ENCODE peak calls at places on chromosomes 1 and 21, in seven cellular contexts. One of them, this sample, is unnamed.

GRCh38 chr1:187010571-187011309 is 182.0 kb downstream of the PLA2G4A start:
- DNase-seq in GM12865: peak; percentile 10
- DNase-seq in AG09309: no peak
- DNase-seq in hepatocyte: no peak
- DNase-seq in endodermal cell: no peak
- DNase-seq in sigmoid colon: no peak
- DNase-seq in right atrium auricular region: no peak
- DNase-seq in this sample: no peak

GRCh38 chr1:172969611-172970010 is 81.1 kb downstream of the TNFSF18 start:
- DNase-seq in GM12865: no peak
- DNase-seq in sigmoid colon: no peak
- DNase-seq in endodermal cell: no peak
- DNase-seq in hepatocyte: no peak
- DNase-seq in right atrium auricular region: no peak
- DNase-seq in AG09309: peak; percentile 83
- DNase-seq in this sample: peak; percentile 83

GRCh38 chr1:12434174-12434573 is 183.8 kb downstream of the DHRS3 start:
- DNase-seq in right atrium auricular region: no peak
- DNase-seq in AG09309: peak; percentile 60
- DNase-seq in sigmoid colon: no peak
- DNase-seq in GM12865: peak; percentile 76
- DNase-seq in hepatocyte: no peak
- DNase-seq in endodermal cell: no peak
- DNase-seq in this sample: peak; percentile 78

GRCh38 chr1:226638001-226638601 is 89.5 kb downstream of the STUM start:
- DNase-seq in hepatocyte: no peak
- DNase-seq in sigmoid colon: peak; percentile 83
- DNase-seq in right atrium auricular region: no peak
- DNase-seq in GM12865: no peak
- DNase-seq in AG09309: no peak
- DNase-seq in endodermal cell: peak; percentile 42
- DNase-seq in this sample: no peak

GRCh38 chr1:41417335-41417682 is 56.1 kb downstream of the FOXO6 start:
- DNase-seq in endodermal cell: no peak
- DNase-seq in AG09309: no peak
- DNase-seq in right atrium auricular region: no peak
- DNase-seq in GM12865: no peak
- DNase-seq in sigmoid colon: no peak
- DNase-seq in hepatocyte: no peak
- DNase-seq in this sample: no peak

GRCh38 chr1:84853743-84854721 is 39.0 kb downstream of the LPAR3 start:
- DNase-seq in endodermal cell: no peak
- DNase-seq in sigmoid colon: no peak
- DNase-seq in hepatocyte: peak; percentile 66
- DNase-seq in GM12865: peak; percentile 75
- DNase-seq in right atrium auricular region: no peak
- DNase-seq in AG09309: no peak
- DNase-seq in this sample: peak; percentile 93

GRCh38 chr1:77348561-77348960 is 66.7 kb downstream of the AK5 start:
- DNase-seq in sigmoid colon: no peak
- DNase-seq in endodermal cell: no peak
- DNase-seq in right atrium auricular region: no peak
- DNase-seq in AG09309: no peak
- DNase-seq in hepatocyte: no peak
- DNase-seq in GM12865: no peak
- DNase-seq in this sample: no peak

GRCh38 chr1:248807067-248807737 is 18.5 kb downstream of the SH3BP5L start:
- DNase-seq in GM12865: peak; percentile 77
- DNase-seq in sigmoid colon: no peak
- DNase-seq in endodermal cell: peak; percentile 87
- DNase-seq in right atrium auricular region: no peak
- DNase-seq in AG09309: no peak
- DNase-seq in hepatocyte: peak; percentile 54
- DNase-seq in this sample: no peak

GRCh38 chr1:4174291-4175200 is 274.5 kb upstream of the C1orf174 start:
- DNase-seq in endodermal cell: no peak
- DNase-seq in AG09309: no peak
- DNase-seq in right atrium auricular region: peak; percentile 40
- DNase-seq in sigmoid colon: peak; percentile 54
- DNase-seq in hepatocyte: no peak
- DNase-seq in GM12865: no peak
- DNase-seq in this sample: no peak

GRCh38 chr1:176791911-176792310 is 328.9 kb downstream of the PAPPA2 start:
- DNase-seq in GM12865: no peak
- DNase-seq in AG09309: no peak
- DNase-seq in hepatocyte: no peak
- DNase-seq in sigmoid colon: no peak
- DNase-seq in right atrium auricular region: no peak
- DNase-seq in endodermal cell: no peak
- DNase-seq in this sample: no peak

GRCh38 chr1:7470904-7471638 is 300.0 kb upstream of the VAMP3 start:
- DNase-seq in endodermal cell: no peak
- DNase-seq in hepatocyte: peak; percentile 85
- DNase-seq in right atrium auricular region: peak; percentile 76
- DNase-seq in sigmoid colon: peak; percentile 92
- DNase-seq in GM12865: peak; percentile 82
- DNase-seq in AG09309: peak; percentile 94
- DNase-seq in this sample: peak; percentile 99

GRCh38 chr1:62304975-62305374 is 14.3 kb downstream of the KANK4 start:
- DNase-seq in hepatocyte: no peak
- DNase-seq in sigmoid colon: no peak
- DNase-seq in right atrium auricular region: no peak
- DNase-seq in AG09309: no peak
- DNase-seq in GM12865: no peak
- DNase-seq in endodermal cell: no peak
- DNase-seq in this sample: no peak

GRCh38 chr1:117815926-117816325 is 113.5 kb downstream of the GDAP2 start:
- DNase-seq in endodermal cell: no peak
- DNase-seq in right atrium auricular region: no peak
- DNase-seq in AG09309: no peak
- DNase-seq in sigmoid colon: no peak
- DNase-seq in hepatocyte: no peak
- DNase-seq in GM12865: no peak
- DNase-seq in this sample: no peak
- TF ChIP-seq CTCF in endodermal cell: peak; percentile 58
- TF ChIP-seq CTCF in right atrium auricular region: no peak
- TF ChIP-seq CTCF in AG09309: no peak
- TF ChIP-seq CTCF in sigmoid colon: no peak
- TF ChIP-seq CTCF in hepatocyte: no peak
- TF ChIP-seq CTCF in GM12865: no peak
- TF ChIP-seq CTCF in this sample: no peak

GRCh38 chr21:26119906-26120305 is 50.7 kb downstream of the APP start:
- DNase-seq in hepatocyte: no peak
- DNase-seq in sigmoid colon: no peak
- DNase-seq in AG09309: no peak
- DNase-seq in right atrium auricular region: no peak
- DNase-seq in endodermal cell: no peak
- DNase-seq in GM12865: no peak
- DNase-seq in this sample: no peak

GRCh38 chr21:26116456-26117011 is 54.0 kb downstream of the APP start:
- DNase-seq in sigmoid colon: no peak
- DNase-seq in AG09309: peak; percentile 74
- DNase-seq in right atrium auricular region: no peak
- DNase-seq in GM12865: no peak
- DNase-seq in endodermal cell: peak; percentile 68
- DNase-seq in hepatocyte: peak; percentile 14
- DNase-seq in this sample: peak; percentile 78

GRCh38 chr21:26117324-26117971 is 53.1 kb downstream of the APP start:
- DNase-seq in GM12865: peak; percentile 32
- DNase-seq in right atrium auricular region: no peak
- DNase-seq in endodermal cell: no peak
- DNase-seq in hepatocyte: no peak
- DNase-seq in AG09309: no peak
- DNase-seq in sigmoid colon: no peak
- DNase-seq in this sample: peak; percentile 26

GRCh38 chr21:26118928-26119540 is 51.5 kb downstream of the APP start:
- DNase-seq in AG09309: no peak
- DNase-seq in GM12865: no peak
- DNase-seq in endodermal cell: no peak
- DNase-seq in hepatocyte: no peak
- DNase-seq in sigmoid colon: no peak
- DNase-seq in right atrium auricular region: no peak
- DNase-seq in this sample: no peak

GRCh38 chr21:26117972-26118367 is 52.6 kb downstream of the APP start:
- DNase-seq in hepatocyte: no peak
- DNase-seq in right atrium auricular region: no peak
- DNase-seq in GM12865: no peak
- DNase-seq in AG09309: no peak
- DNase-seq in sigmoid colon: no peak
- DNase-seq in endodermal cell: no peak
- DNase-seq in this sample: no peak
- H3K4me3 ChIP-seq in hepatocyte: no peak overlapping the region
- H3K4me3 ChIP-seq in right atrium auricular region: no peak overlapping the region
- H3K4me3 ChIP-seq in GM12865: no peak overlapping the region
- H3K4me3 ChIP-seq in AG09309: no peak overlapping the region
- H3K4me3 ChIP-seq in sigmoid colon: no peak overlapping the region
- H3K4me3 ChIP-seq in endodermal cell: no peak overlapping the region
- H3K4me3 ChIP-seq in this sample: no peak overlapping the region

GRCh38 chr1:184988506-184988905 is 14.2 kb upstream of the NIBAN1 start:
- DNase-seq in AG09309: no peak
- DNase-seq in endodermal cell: no peak
- DNase-seq in right atrium auricular region: no peak
- DNase-seq in GM12865: no peak
- DNase-seq in hepatocyte: no peak
- DNase-seq in sigmoid colon: no peak
- DNase-seq in this sample: no peak

GRCh38 chr1:184982002-184982954 is 8.0 kb upstream of the NIBAN1 start:
- DNase-seq in endodermal cell: peak; percentile 87
- DNase-seq in right atrium auricular region: peak; percentile 82
- DNase-seq in hepatocyte: peak; percentile 73
- DNase-seq in GM12865: peak; percentile 86
- DNase-seq in AG09309: no peak
- DNase-seq in sigmoid colon: peak; percentile 91
- DNase-seq in this sample: peak; percentile 61

GRCh38 chr1:184986250-184986649 is 11.9 kb upstream of the NIBAN1 start:
- DNase-seq in AG09309: no peak
- DNase-seq in sigmoid colon: no peak
- DNase-seq in hepatocyte: peak; percentile 49
- DNase-seq in GM12865: no peak
- DNase-seq in right atrium auricular region: no peak
- DNase-seq in endodermal cell: no peak
- DNase-seq in this sample: no peak
- TF ChIP-seq CTCF in AG09309: peak; percentile 62
- TF ChIP-seq CTCF in sigmoid colon: no peak
- TF ChIP-seq CTCF in hepatocyte: peak; percentile 46
- TF ChIP-seq CTCF in GM12865: no peak
- TF ChIP-seq CTCF in right atrium auricular region: no peak
- TF ChIP-seq CTCF in endodermal cell: peak; percentile 58
- TF ChIP-seq CTCF in this sample: peak; percentile 34

GRCh38 chr21:32411366-32412161 is 942 bp upstream of the EVA1C start:
- DNase-seq in GM12865: no peak
- DNase-seq in right atrium auricular region: peak; percentile 96
- DNase-seq in sigmoid colon: peak; percentile 97
- DNase-seq in endodermal cell: peak; percentile 71
- DNase-seq in hepatocyte: peak; percentile 67
- DNase-seq in AG09309: no peak
- DNase-seq in this sample: peak; percentile 91

GRCh38 chr21:32413697-32414578 is 1.4 kb downstream of the EVA1C start:
- DNase-seq in hepatocyte: no peak
- DNase-seq in right atrium auricular region: no peak
- DNase-seq in sigmoid colon: peak; percentile 81
- DNase-seq in endodermal cell: no peak
- DNase-seq in AG09309: no peak
- DNase-seq in GM12865: no peak
- DNase-seq in this sample: peak; percentile 29

GRCh38 chr21:32414579-32415358 is 2.3 kb downstream of the EVA1C start:
- DNase-seq in sigmoid colon: no peak
- DNase-seq in endodermal cell: no peak
- DNase-seq in right atrium auricular region: no peak
- DNase-seq in hepatocyte: peak; percentile 21
- DNase-seq in AG09309: no peak
- DNase-seq in GM12865: no peak
- DNase-seq in this sample: peak; percentile 50

GRCh38 chr21:32412162-32412997 is at the start of gene EVA1C:
- DNase-seq in hepatocyte: peak; percentile 55
- DNase-seq in right atrium auricular region: no peak
- DNase-seq in endodermal cell: peak; percentile 86
- DNase-seq in GM12865: no peak
- DNase-seq in AG09309: no peak
- DNase-seq in sigmoid colon: peak; percentile 88
- DNase-seq in this sample: peak; percentile 82

DNA sequence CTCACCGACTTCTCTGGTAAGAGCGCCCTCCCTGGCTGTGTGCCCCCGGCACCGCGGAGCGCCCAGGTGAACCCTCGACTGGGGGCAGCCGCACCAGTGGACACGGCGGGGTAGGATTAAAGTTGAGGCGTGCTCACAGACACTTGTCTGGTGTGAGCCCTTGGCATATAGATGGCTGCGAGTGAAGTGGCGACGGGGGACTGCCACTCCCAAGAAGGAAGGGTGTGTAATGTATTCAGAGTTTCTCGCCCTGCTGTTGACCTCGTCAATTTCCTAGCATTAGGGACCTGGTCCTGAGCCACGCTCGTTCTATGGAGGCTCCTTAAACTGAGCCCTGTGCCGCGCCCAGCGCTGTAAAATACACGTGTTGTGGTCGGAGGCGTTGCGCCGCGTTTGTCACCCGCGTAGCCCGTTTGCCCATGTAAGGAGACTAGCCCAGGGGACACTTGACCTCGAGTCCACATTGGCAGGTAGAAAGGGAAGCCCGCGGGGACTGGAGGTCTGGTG is 545 bp downstream of the EVA1C start:
- DNase-seq in AG09309: no peak
- DNase-seq in sigmoid colon: peak; percentile 81
- DNase-seq in endodermal cell: no peak
- DNase-seq in GM12865: no peak
- DNase-seq in right atrium auricular region: peak; percentile 79
- DNase-seq in hepatocyte: no peak
- DNase-seq in this sample: no peak
- H3K4me3 ChIP-seq in AG09309: peak overlapping the region; percentile 69
- H3K4me3 ChIP-seq in sigmoid colon: peak overlapping the region; percentile 83
- H3K4me3 ChIP-seq in endodermal cell: peak overlapping the region; percentile 72
- H3K4me3 ChIP-seq in GM12865: no peak overlapping the region
- H3K4me3 ChIP-seq in right atrium auricular region: peak overlapping the region; percentile 72
- H3K4me3 ChIP-seq in hepatocyte: peak overlapping the region; percentile 70
- H3K4me3 ChIP-seq in this sample: peak overlapping the region; percentile 73

GRCh38 chr1:53094533-53094919 is 32.5 kb downstream of the PODN start:
- DNase-seq in hepatocyte: no peak
- DNase-seq in sigmoid colon: no peak
- DNase-seq in AG09309: no peak
- DNase-seq in right atrium auricular region: no peak
- DNase-seq in GM12865: no peak
- DNase-seq in endodermal cell: no peak
- DNase-seq in this sample: no peak
- TF ChIP-seq CTCF in hepatocyte: no peak
- TF ChIP-seq CTCF in sigmoid colon: no peak
- TF ChIP-seq CTCF in AG09309: no peak
- TF ChIP-seq CTCF in right atrium auricular region: no peak
- TF ChIP-seq CTCF in GM12865: no peak
- TF ChIP-seq CTCF in endodermal cell: no peak
- TF ChIP-seq CTCF in this sample: no peak